ENCODE peak calls at places on chromosomes 1 and 21, in seven cellular contexts. K, Z, V, T, O, E and W are unnamed samples.

GRCh38 chr1:168246506-168246905 is 20.7 kb downstream of the SFT2D2 start:
- DNase-seq in K (no peak), Z (no peak), V (no peak), T (no peak), O (no peak), E (no peak), W (no peak)

GRCh38 chr1:226444901-226445300 is 37.0 kb upstream of the PARP1 start:
- DNase-seq in K (no peak), Z (no peak), V (no peak), T (peak; percentile 27), O (no peak), E (no peak), W (no peak)

GRCh38 chr1:200353232-200353631 is 56.6 kb downstream of the ZNF281 start:
- DNase-seq in K (no peak), Z (no peak), V (no peak), T (no peak), O (no peak), E (no peak), W (no peak)

GRCh38 chr1:84698151-84698651 is 7.9 kb upstream of the SSX2IP start:
- DNase-seq in K (no peak), Z (no peak), V (peak; percentile 44), T (no peak), O (no peak), E (peak; percentile 30), W (peak; percentile 45)

GRCh38 chr1:87644500-87645245 is 316.0 kb downstream of the LMO4 start:
- DNase-seq in K (no peak), Z (peak; percentile 15), V (no peak), T (no peak), O (peak; percentile 23), E (peak; percentile 94), W (peak; percentile 87)

GRCh38 chr1:207807395-207808321 is 55.8 kb downstream of the CD46 start:
- DNase-seq in K (no peak), Z (no peak), V (no peak), T (no peak), O (no peak), E (no peak), W (peak; percentile 63)

GRCh38 chr1:172719694-172720138 is 60.8 kb downstream of the FASLG start:
- DNase-seq in K (no peak), Z (no peak), V (no peak), T (no peak), O (peak; percentile 52), E (peak; percentile 31), W (peak; percentile 48)

GRCh38 chr1:169474302-169474701 is 11.4 kb downstream of the SLC19A2 start:
- DNase-seq in K (no peak), Z (no peak), V (no peak), T (no peak), O (no peak), E (no peak), W (no peak)

GRCh38 chr1:62530516-62531154 is 66.7 kb upstream of the ANGPTL3 start:
- DNase-seq in K (no peak), Z (no peak), V (no peak), T (no peak), O (no peak), E (no peak), W (peak; percentile 60)

GRCh38 chr1:66349277-66349676 is 184.7 kb upstream of the SGIP1 start:
- DNase-seq in K (no peak), Z (no peak), V (no peak), T (no peak), O (no peak), E (no peak), W (no peak)

GRCh38 chr1:24409535-24409934 is 4.0 kb downstream of the STPG1 start:
- DNase-seq in K (no peak), Z (no peak), V (no peak), T (no peak), O (peak; percentile 23), E (peak; percentile 81), W (peak; percentile 86)

GRCh38 chr1:19418503-19418971 is 66.8 kb downstream of the CAPZB start:
- DNase-seq in K (no peak), Z (no peak), V (no peak), T (no peak), O (no peak), E (no peak), W (no peak)

GRCh38 chr1:111139234-111139955 is 498 bp downstream of the DRAM2 start:
- DNase-seq in K (peak; percentile 1), Z (peak; percentile 31), V (peak; percentile 76), T (no peak), O (peak; percentile 64), E (peak; percentile 51), W (peak; percentile 75)

GRCh38 chr1:115068780-115069179 is 20.5 kb downstream of the TSPAN2 start:
- DNase-seq in K (no peak), Z (no peak), V (no peak), T (no peak), O (no peak), E (no peak), W (no peak)

GRCh38 chr21:23541571-23541970 is 2065.7 kb downstream of the MRPL39 start:
- DNase-seq in K (no peak), Z (no peak), V (no peak), T (no peak), O (no peak), E (no peak), W (no peak)

GRCh38 chr1:205971082-205971481 is 27.8 kb upstream of the SLC26A9 start:
- DNase-seq in K (no peak), Z (no peak), V (no peak), T (no peak), O (no peak), E (no peak), W (peak; percentile 19)

GRCh38 chr1:160647329-160647720 is 481 bp upstream of the SLAMF1 start:
- DNase-seq in K (no peak), Z (no peak), V (no peak), T (no peak), O (no peak), E (no peak), W (no peak)

GRCh38 chr1:25430073-25430665 is 528 bp upstream of the MACO1 start:
- DNase-seq in K (peak; percentile 57), Z (no peak), V (peak; percentile 86), T (peak; percentile 75), O (peak; percentile 82), E (peak; percentile 79), W (peak; percentile 89)

GRCh38 chr1:19373206-19374126 is 61.3 kb downstream of the SLC66A1 start:
- DNase-seq in K (no peak), Z (no peak), V (no peak), T (no peak), O (no peak), E (no peak), W (no peak)

GRCh38 chr1:247961796-247962195 is 3.2 kb upstream of the OR2AK2 start:
- DNase-seq in K (no peak), Z (no peak), V (no peak), T (no peak), O (no peak), E (no peak), W (no peak)

GRCh38 chr1:42978317-42979036 is 19.8 kb upstream of the SLC2A1 start:
- DNase-seq in K (no peak), Z (no peak), V (no peak), T (no peak), O (no peak), E (no peak), W (no peak)

GRCh38 chr1:240612811-240613210 is 856 bp upstream of the GREM2 start:
- DNase-seq in K (no peak), Z (no peak), V (no peak), T (no peak), O (no peak), E (no peak), W (no peak)

GRCh38 chr1:213330281-213330680 is 279.2 kb downstream of the RPS6KC1 start:
- DNase-seq in K (no peak), Z (no peak), V (no peak), T (no peak), O (no peak), E (no peak), W (no peak)

GRCh38 chr1:153968000-153968363 is 280 bp downstream of the CREB3L4 start:
- DNase-seq in K (no peak), Z (no peak), V (peak; percentile 39), T (no peak), O (no peak), E (no peak), W (no peak)